ENCODE peak calls at places on chromosomes 6 and 20, in six cellular contexts. J is T follicular helper cell; U is stimulated activated CD4-positive, alpha-beta T cell treated with anti-CD3 and anti-CD28 coated beads, Interleukin-15, amount 100 ng/mL, for 1 hour; X is NCI-H187 treated with DMSO at 0.1 percent for 48 hours; Y is activated gamma-delta T cell; A is Ammon's horn. C is an unnamed sample.

GRCh38 chr20:62149532-62150235 is 6.1 kb downstream of the SS18L1 start:
- DNase-seq in J (no peak), U (no peak), X (no peak), Y (no peak), A (peak), C (no peak)

GRCh38 chr20:62576815-62577214 is 65.5 kb upstream of the SLCO4A1 start:
- DNase-seq in J (no peak), U (no peak), X (no peak), Y (no peak), A (no peak), C (no peak)

GRCh38 chr6:27668442-27669275 is 195.8 kb upstream of the ZNF184 start:
- DNase-seq in J (no peak), U (peak), X (no peak), Y (no peak), A (peak), C (no peak)

GRCh38 chr6:100230115-100230975 is 234.4 kb downstream of the SIM1 start:
- DNase-seq in J (no peak), U (no peak), X (no peak), Y (no peak), A (no peak), C (no peak)

GRCh38 chr6:131366223-131366622 is 206.8 kb upstream of the ARG1 start:
- DNase-seq in J (no peak), U (no peak), X (no peak), Y (no peak), A (no peak), C (no peak)

GRCh38 chr20:56433880-56434255 is 21.8 kb downstream of the CASS4 start:
- DNase-seq in J (no peak), U (no peak), X (no peak), Y (no peak), A (no peak), C (no peak)

GRCh38 chr6:30684386-30685156 is 1.9 kb downstream of the PPP1R18 start:
- DNase-seq in J (no peak), U (no peak), X (no peak), Y (no peak), A (peak), C (no peak)

GRCh38 chr6:42367353-42368011 is 84.2 kb downstream of the TRERF1 start:
- DNase-seq in J (no peak), U (no peak), X (no peak), Y (no peak), A (peak), C (peak)

GRCh38 chr6:46948699-46949098 is 27.0 kb upstream of the ADGRF5 start:
- DNase-seq in J (no peak), U (no peak), X (no peak), Y (no peak), A (no peak), C (no peak)

GRCh38 chr6:74268821-74269600 is 573.0 kb downstream of the CD109 start:
- DNase-seq in J (no peak), U (no peak), X (no peak), Y (no peak), A (no peak), C (no peak)

GRCh38 chr20:44861547-44862006 is 23.9 kb upstream of the YWHAB start:
- DNase-seq in J (no peak), U (no peak), X (no peak), Y (no peak), A (peak), C (no peak)

GRCh38 chr6:43807228-43808061 is 37.4 kb downstream of the VEGFA start:
- DNase-seq in J (no peak), U (no peak), X (no peak), Y (no peak), A (no peak), C (no peak)

GRCh38 chr20:32067234-32067821 is 15.3 kb downstream of the HCK start:
- DNase-seq in J (no peak), U (no peak), X (no peak), Y (no peak), A (peak), C (no peak)

GRCh38 chr6:43972915-43973304 is 154.3 kb downstream of the MRPL14 start:
- DNase-seq in J (no peak), U (no peak), X (no peak), Y (no peak), A (peak), C (no peak)

GRCh38 chr6:157058574-157058973 is 264.7 kb downstream of the TMEM242 start:
- DNase-seq in J (no peak), U (no peak), X (no peak), Y (no peak), A (no peak), C (no peak)

GRCh38 chr20:47310729-47311128 is 45.8 kb downstream of the ZMYND8 start:
- DNase-seq in J (no peak), U (no peak), X (no peak), Y (no peak), A (no peak), C (no peak)

GRCh38 chr20:6007529-6008103 is 46.2 kb downstream of the LRRN4 start:
- DNase-seq in J (no peak), U (no peak), X (no peak), Y (no peak), A (no peak), C (no peak)

GRCh38 chr20:60255866-60256265 is 297.6 kb downstream of the CDH26 start:
- DNase-seq in J (no peak), U (no peak), X (no peak), Y (no peak), A (no peak), C (no peak)

GRCh38 chr6:49849121-49849907 is 17.0 kb downstream of the CRISP1 start:
- DNase-seq in J (no peak), U (no peak), X (no peak), Y (no peak), A (peak), C (peak)

GRCh38 chr20:44734938-44735337 is 10.7 kb upstream of the KCNK15 start:
- DNase-seq in J (no peak), U (no peak), X (no peak), Y (no peak), A (no peak), C (no peak)

GRCh38 chr6:119331676-119332286 is 17.8 kb downstream of the MAN1A1 start:
- DNase-seq in J (no peak), U (no peak), X (no peak), Y (no peak), A (no peak), C (no peak)

GRCh38 chr6:82686719-82687118 is 323.1 kb downstream of the TPBG start:
- DNase-seq in J (no peak), U (no peak), X (no peak), Y (no peak), A (no peak), C (no peak)

GRCh38 chr20:18496042-18496441 is 983 bp downstream of the RBBP9 start:
- DNase-seq in J (no peak), U (no peak), X (no peak), Y (no peak), A (no peak), C (no peak)

GRCh38 chr6:41734666-41735426 is 562 bp downstream of the TFEB start:
- DNase-seq in J (peak), U (peak), X (no peak), Y (peak), A (peak), C (peak)

GRCh38 chr20:44017905-44018683 is 103.4 kb downstream of the TOX2 start:
- DNase-seq in J (no peak), U (no peak), X (peak), Y (no peak), A (peak), C (no peak)

GRCh38 chr20:10637062-10637559 is 36.7 kb downstream of the JAG1 start:
- DNase-seq in J (no peak), U (no peak), X (no peak), Y (no peak), A (no peak), C (no peak)

GRCh38 chr20:9054176-9054575 is 14.7 kb upstream of the PLCB4 start:
- DNase-seq in J (no peak), U (no peak), X (no peak), Y (no peak), A (no peak), C (no peak)

GRCh38 chr6:24902782-24903181 is 33.0 kb downstream of the RIPOR2 start:
- DNase-seq in J (no peak), U (no peak), X (no peak), Y (no peak), A (no peak), C (no peak)

GRCh38 chr6:42562788-42563187 is 1.0 kb upstream of the UBR2 start:
- DNase-seq in J (no peak), U (no peak), X (no peak), Y (no peak), A (no peak), C (no peak)

GRCh38 chr20:7682916-7683315 is 257.3 kb downstream of the HAO1 start:
- DNase-seq in J (no peak), U (no peak), X (no peak), Y (no peak), A (no peak), C (no peak)

GRCh38 chr20:53949319-53949839 is 121.0 kb downstream of the BCAS1 start:
- DNase-seq in J (peak), U (peak), X (no peak), Y (no peak), A (no peak), C (no peak)

GRCh38 chr20:54084727-54085368 is 14.5 kb upstream of the BCAS1 start:
- DNase-seq in J (no peak), U (no peak), X (no peak), Y (no peak), A (no peak), C (no peak)

GRCh38 chr6:56938634-56939294 is 16.1 kb upstream of the BEND6 start:
- DNase-seq in J (no peak), U (no peak), X (no peak), Y (no peak), A (no peak), C (no peak)

GRCh38 chr6:62150048-62150663 is 135.9 kb downstream of the KHDRBS2 start:
- DNase-seq in J (no peak), U (no peak), X (no peak), Y (no peak), A (peak), C (no peak)

GRCh38 chr6:44512868-44513641 is 125.5 kb downstream of the CDC5L start:
- DNase-seq in J (no peak), U (no peak), X (no peak), Y (no peak), A (peak), C (no peak)

GRCh38 chr6:161355731-161356130 is 81.9 kb upstream of the AGPAT4 start:
- DNase-seq in J (no peak), U (no peak), X (no peak), Y (no peak), A (no peak), C (no peak)

GRCh38 chr6:18640754-18641153 is 253.6 kb downstream of the RNF144B start:
- DNase-seq in J (no peak), U (no peak), X (no peak), Y (no peak), A (no peak), C (no peak)